ENCODE peak calls at places on chromosomes 7 and 10, in seven cellular contexts. A is activated CD4-positive, alpha-beta T cell treated with anti-CD3 and anti-CD28 coated beads, Interleukin-2, amount 50 U/mL, for 1 hour; N is NCI-H1092 treated with DMSO at 0.1 percent for 48 hours; H is activated naive CD4-positive, alpha-beta T cell; R is LoVo; U is Panc1; K is NCI-H2107. I is an unnamed sample.
A peak's percentile ranks its signal among the peaks of the same experiment; 100 is the strongest.

GRCh38 chr10:4670737-4671136 is 155.3 kb upstream of the AKR1E2 start:
- DNase-seq in A (no peak), N (no peak), H (no peak), R (no peak), U (no peak), K (no peak), I (no peak)

GRCh38 chr7:73850781-73851207 is 8.5 kb upstream of the METTL27 start:
- DNase-seq in A (no peak), N (no peak), H (no peak), R (peak; percentile 95), U (peak; percentile 96), K (no peak), I (no peak)

GRCh38 chr7:98378210-98378819 is 22.6 kb downstream of the BAIAP2L1 start:
- DNase-seq in A (no peak), N (no peak), H (no peak), R (no peak), U (no peak), K (no peak), I (no peak)

GRCh38 chr7:124255041-124255667 is 222.3 kb upstream of the TMEM229A start:
- DNase-seq in A (no peak), N (no peak), H (no peak), R (no peak), U (no peak), K (no peak), I (no peak)

GRCh38 chr10:3131098-3131497 is 41.5 kb downstream of the PITRM1 start:
- DNase-seq in A (no peak), N (peak; percentile 51), H (no peak), R (no peak), U (no peak), K (no peak), I (no peak)

GRCh38 chr10:62831346-62831745 is 15.2 kb upstream of the EGR2 start:
- DNase-seq in A (no peak), N (no peak), H (no peak), R (no peak), U (no peak), K (no peak), I (no peak)

GRCh38 chr10:117007080-117007479 is 2.1 kb upstream of the SHTN1 start:
- DNase-seq in A (no peak), N (no peak), H (no peak), R (peak; percentile 54), U (peak; percentile 15), K (no peak), I (no peak)

GRCh38 chr7:41886906-41887311 is 184.0 kb upstream of the INHBA start:
- DNase-seq in A (no peak), N (no peak), H (no peak), R (peak; percentile 55), U (no peak), K (no peak), I (no peak)

GRCh38 chr10:100886099-100886498 is 26.7 kb upstream of the SLF2 start:
- DNase-seq in A (no peak), N (no peak), H (no peak), R (no peak), U (no peak), K (no peak), I (no peak)

GRCh38 chr10:819326-819725 is 112.2 kb downstream of the LARP4B start:
- DNase-seq in A (no peak), N (no peak), H (no peak), R (no peak), U (no peak), K (no peak), I (no peak)

GRCh38 chr10:5977471-5978370 is at the start of gene IL15RA:
- DNase-seq in A (peak; percentile 78), N (no peak), H (peak; percentile 44), R (peak; percentile 87), U (no peak), K (peak; percentile 31), I (no peak)

GRCh38 chr10:86087716-86088115 is 278.9 kb downstream of the GRID1 start:
- DNase-seq in A (no peak), N (no peak), H (no peak), R (no peak), U (no peak), K (no peak), I (no peak)

GRCh38 chr7:96562966-96563365 is 146.7 kb downstream of the SEM1 start:
- DNase-seq in A (no peak), N (no peak), H (no peak), R (no peak), U (no peak), K (no peak), I (no peak)

GRCh38 chr7:17677408-17677807 is 262.9 kb downstream of the SNX13 start:
- DNase-seq in A (no peak), N (no peak), H (no peak), R (no peak), U (no peak), K (no peak), I (no peak)

GRCh38 chr10:30028006-30028441 is 31.4 kb downstream of the JCAD start:
- DNase-seq in A (peak; percentile 26), N (no peak), H (no peak), R (no peak), U (no peak), K (no peak), I (no peak)

I was measured in DMS79.